ENCODE peak calls at places on chromosomes 7 and 10, in four cellular contexts. One of them, this sample, is unnamed.

GRCh38 chr7:95405800-95406199 is 9.6 kb upstream of the PON3 start:
- DNase-seq in left lung: no peak
- DNase-seq in lower lobe of right lung: no peak
- DNase-seq in GM20000: no peak
- DNase-seq in this sample: no peak

GRCh38 chr7:5766321-5766761 is 15.1 kb downstream of the RNF216 start:
- DNase-seq in left lung: no peak
- DNase-seq in lower lobe of right lung: no peak
- DNase-seq in GM20000: no peak
- DNase-seq in this sample: no peak

GRCh38 chr10:112365014-112365432 is 8.9 kb upstream of the ACSL5 start:
- DNase-seq in left lung: no peak
- DNase-seq in lower lobe of right lung: no peak
- DNase-seq in GM20000: no peak
- DNase-seq in this sample: no peak

GRCh38 chr7:112985377-112985987 is 101.1 kb downstream of the GPR85 start:
- DNase-seq in left lung: no peak
- DNase-seq in lower lobe of right lung: no peak
- DNase-seq in GM20000: no peak
- DNase-seq in this sample: no peak

GRCh38 chr7:617614-618538 is 98.2 kb upstream of the PDGFA start:
- DNase-seq in left lung: peak; percentile 60
- DNase-seq in lower lobe of right lung: no peak
- DNase-seq in GM20000: no peak
- DNase-seq in this sample: no peak

GRCh38 chr10:5556576-5556975 is 31.8 kb downstream of the CALML3 start:
- DNase-seq in left lung: peak; percentile 64
- DNase-seq in lower lobe of right lung: peak; percentile 26
- DNase-seq in GM20000: no peak
- DNase-seq in this sample: no peak

GRCh38 chr10:36489181-36489927 is 636.0 kb upstream of the ANKRD30A start:
- DNase-seq in left lung: no peak
- DNase-seq in lower lobe of right lung: no peak
- DNase-seq in GM20000: no peak
- DNase-seq in this sample: no peak

GRCh38 chr7:55279080-55279845 is 85.9 kb upstream of the LANCL2 start:
- DNase-seq in left lung: no peak
- DNase-seq in lower lobe of right lung: no peak
- DNase-seq in GM20000: peak; percentile 1
- DNase-seq in this sample: no peak

GRCh38 chr7:155685791-155686160 is 41.3 kb downstream of the RBM33 start:
- DNase-seq in left lung: no peak
- DNase-seq in lower lobe of right lung: no peak
- DNase-seq in GM20000: no peak
- DNase-seq in this sample: no peak

GRCh38 chr7:32164341-32164996 is 94.3 kb upstream of the PDE1C start:
- DNase-seq in left lung: no peak
- DNase-seq in lower lobe of right lung: no peak
- DNase-seq in GM20000: no peak
- DNase-seq in this sample: no peak

GRCh38 chr10:77925795-77926565 is 575 bp downstream of the DLG5 start:
- DNase-seq in left lung: peak; percentile 86
- DNase-seq in lower lobe of right lung: peak; percentile 72
- DNase-seq in GM20000: peak; percentile 77
- DNase-seq in this sample: peak; percentile 56

GRCh38 chr10:93199221-93199681 is 125.6 kb downstream of the CYP26A1 start:
- DNase-seq in left lung: no peak
- DNase-seq in lower lobe of right lung: peak; percentile 73
- DNase-seq in GM20000: no peak
- DNase-seq in this sample: no peak

GRCh38 chr10:86963341-86963919 is 4.9 kb upstream of the ADIRF start:
- DNase-seq in left lung: no peak
- DNase-seq in lower lobe of right lung: no peak
- DNase-seq in GM20000: no peak
- DNase-seq in this sample: no peak

GRCh38 chr7:44213872-44214595 is 13.3 kb downstream of the YKT6 start:
- DNase-seq in left lung: no peak
- DNase-seq in lower lobe of right lung: no peak
- DNase-seq in GM20000: peak; percentile 78
- DNase-seq in this sample: peak; percentile 72

GRCh38 chr7:119281181-119281846 is 991.7 kb upstream of the KCND2 start:
- DNase-seq in left lung: no peak
- DNase-seq in lower lobe of right lung: no peak
- DNase-seq in GM20000: no peak
- DNase-seq in this sample: no peak

GRCh38 chr10:5547934-5548660 is 23.3 kb downstream of the CALML3 start:
- DNase-seq in left lung: peak; percentile 83
- DNase-seq in lower lobe of right lung: peak; percentile 81
- DNase-seq in GM20000: no peak
- DNase-seq in this sample: no peak

GRCh38 chr7:127908430-127909258 is 122.6 kb downstream of the LRRC4 start:
- DNase-seq in left lung: no peak
- DNase-seq in lower lobe of right lung: no peak
- DNase-seq in GM20000: no peak
- DNase-seq in this sample: no peak

GRCh38 chr7:134991469-134992339 is 5.4 kb downstream of the AGBL3 start:
- DNase-seq in left lung: no peak
- DNase-seq in lower lobe of right lung: no peak
- DNase-seq in GM20000: no peak
- DNase-seq in this sample: no peak

GRCh38 chr10:46528675-46529615 is 27.5 kb downstream of the GPRIN2 start:
- DNase-seq in left lung: peak; percentile 64
- DNase-seq in lower lobe of right lung: peak; percentile 47
- DNase-seq in GM20000: no peak
- DNase-seq in this sample: no peak

GRCh38 chr7:84813376-84813775 is 373.5 kb downstream of the SEMA3D start:
- DNase-seq in left lung: no peak
- DNase-seq in lower lobe of right lung: no peak
- DNase-seq in GM20000: no peak
- DNase-seq in this sample: no peak

GRCh38 chr7:77797734-77798393 is 370 bp downstream of the TMEM60 start:
- DNase-seq in left lung: peak; percentile 84
- DNase-seq in lower lobe of right lung: no peak
- DNase-seq in GM20000: no peak
- DNase-seq in this sample: no peak

GRCh38 chr10:117865945-117866344 is 180.8 kb downstream of the RAB11FIP2 start:
- DNase-seq in left lung: no peak
- DNase-seq in lower lobe of right lung: no peak
- DNase-seq in GM20000: no peak
- DNase-seq in this sample: no peak

GRCh38 chr10:117860135-117860534 is 186.6 kb downstream of the RAB11FIP2 start:
- DNase-seq in left lung: no peak
- DNase-seq in lower lobe of right lung: no peak
- DNase-seq in GM20000: no peak
- DNase-seq in this sample: no peak

GRCh38 chr10:117860823-117861222 is 185.9 kb downstream of the RAB11FIP2 start:
- DNase-seq in left lung: no peak
- DNase-seq in lower lobe of right lung: no peak
- DNase-seq in GM20000: peak; percentile 32
- DNase-seq in this sample: peak; percentile 29
- TF ChIP-seq CTCF in left lung: no peak
- TF ChIP-seq CTCF in lower lobe of right lung: no peak
- TF ChIP-seq CTCF in GM20000: no peak
- TF ChIP-seq CTCF in this sample: peak; percentile 17

DNA sequence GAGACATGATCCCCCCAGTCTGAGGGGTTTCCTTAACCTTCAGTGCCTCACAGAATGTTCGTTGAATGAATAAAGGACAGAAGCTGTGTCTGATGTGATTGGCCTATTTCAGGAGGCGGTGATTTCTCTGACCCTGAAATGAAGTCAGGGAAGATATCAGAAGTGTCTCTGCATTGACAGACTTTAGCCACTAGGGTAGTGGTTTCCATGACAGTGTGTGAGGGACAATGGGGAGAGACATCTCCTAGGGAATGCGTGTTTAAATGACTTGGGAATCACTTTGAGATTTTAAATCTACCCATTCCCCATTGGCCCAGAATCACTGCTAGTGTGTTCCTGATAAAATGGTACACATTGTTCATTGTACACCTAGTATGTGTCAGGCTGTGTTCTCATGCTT is 132.0 kb downstream of the CFAP58 start:
- DNase-seq in left lung: no peak
- DNase-seq in lower lobe of right lung: no peak
- DNase-seq in GM20000: no peak
- DNase-seq in this sample: no peak
- TF ChIP-seq CTCF in left lung: no peak
- TF ChIP-seq CTCF in lower lobe of right lung: no peak
- TF ChIP-seq CTCF in GM20000: no peak
- TF ChIP-seq CTCF in this sample: no peak

GRCh38 chr7:39414669-39415035 is 151.6 kb upstream of the YAE1 start:
- DNase-seq in left lung: no peak
- DNase-seq in lower lobe of right lung: no peak
- DNase-seq in GM20000: peak; percentile 10
- DNase-seq in this sample: no peak

GRCh38 chr7:39415091-39415820 is 150.9 kb upstream of the YAE1 start:
- DNase-seq in left lung: no peak
- DNase-seq in lower lobe of right lung: no peak
- DNase-seq in GM20000: no peak
- DNase-seq in this sample: no peak

GRCh38 chr7:39410582-39410981 is 155.6 kb upstream of the YAE1 start:
- DNase-seq in left lung: no peak
- DNase-seq in lower lobe of right lung: no peak
- DNase-seq in GM20000: no peak
- DNase-seq in this sample: no peak

GRCh38 chr7:39416866-39417265 is 149.3 kb upstream of the YAE1 start:
- DNase-seq in left lung: no peak
- DNase-seq in lower lobe of right lung: no peak
- DNase-seq in GM20000: no peak
- DNase-seq in this sample: no peak

DNA sequence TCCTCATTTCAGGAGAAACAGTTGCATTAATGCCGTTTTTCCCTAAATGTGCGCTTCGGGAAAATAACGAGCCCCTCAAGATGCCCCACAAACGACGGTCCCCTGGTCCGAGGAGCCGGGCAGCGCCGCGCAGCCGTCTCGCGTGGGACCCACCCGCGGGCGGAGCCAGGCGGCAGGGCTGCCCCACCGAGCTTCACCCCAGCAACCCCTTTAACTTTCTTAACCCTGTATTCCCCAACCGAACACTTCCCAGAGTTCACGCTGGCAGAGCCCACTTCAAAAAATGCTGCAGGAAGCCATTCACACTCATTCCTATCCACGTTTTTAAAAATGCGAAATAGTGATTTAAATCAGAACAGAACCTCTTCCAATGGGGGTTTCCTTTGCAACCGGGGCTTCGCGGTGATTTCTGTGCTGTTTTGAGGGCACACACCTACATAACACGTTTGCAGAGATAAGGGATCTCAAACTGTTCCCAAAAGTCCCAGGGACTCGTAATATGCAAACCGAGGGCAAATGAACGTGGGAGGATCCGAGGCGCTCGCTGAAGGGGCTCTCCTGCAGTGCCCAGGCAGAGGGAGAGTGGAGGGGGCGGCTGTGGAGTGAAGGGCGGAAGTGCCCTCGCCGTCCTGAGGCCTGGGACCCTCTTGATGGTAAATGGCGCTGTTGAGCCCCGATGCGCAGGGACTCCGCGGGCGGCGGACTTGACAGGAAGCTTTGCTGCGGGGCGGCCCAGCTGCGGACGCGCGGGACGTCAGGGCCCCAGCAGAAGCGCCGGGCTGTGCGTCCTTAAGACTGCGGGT is 152.1 kb upstream of the YAE1 start:
- DNase-seq in left lung: peak; percentile 87
- DNase-seq in lower lobe of right lung: peak; percentile 61
- DNase-seq in GM20000: peak; percentile 71
- DNase-seq in this sample: peak; percentile 55
- TF ChIP-seq CTCF in left lung: no peak
- TF ChIP-seq CTCF in lower lobe of right lung: no peak
- TF ChIP-seq CTCF in GM20000: no peak
- TF ChIP-seq CTCF in this sample: peak; percentile 17

GRCh38 chr7:23808421-23808820 is 98.4 kb downstream of the STK31 start:
- DNase-seq in left lung: no peak
- DNase-seq in lower lobe of right lung: no peak
- DNase-seq in GM20000: no peak
- DNase-seq in this sample: no peak

GRCh38 chr7:23810099-23810498 is 100.1 kb downstream of the STK31 start:
- DNase-seq in left lung: no peak
- DNase-seq in lower lobe of right lung: no peak
- DNase-seq in GM20000: no peak
- DNase-seq in this sample: no peak

GRCh38 chr7:23811540-23811939 is 101.5 kb downstream of the STK31 start:
- DNase-seq in left lung: no peak
- DNase-seq in lower lobe of right lung: no peak
- DNase-seq in GM20000: no peak
- DNase-seq in this sample: no peak
- TF ChIP-seq CTCF in left lung: peak; percentile 10
- TF ChIP-seq CTCF in lower lobe of right lung: no peak
- TF ChIP-seq CTCF in GM20000: no peak
- TF ChIP-seq CTCF in this sample: no peak

DNA sequence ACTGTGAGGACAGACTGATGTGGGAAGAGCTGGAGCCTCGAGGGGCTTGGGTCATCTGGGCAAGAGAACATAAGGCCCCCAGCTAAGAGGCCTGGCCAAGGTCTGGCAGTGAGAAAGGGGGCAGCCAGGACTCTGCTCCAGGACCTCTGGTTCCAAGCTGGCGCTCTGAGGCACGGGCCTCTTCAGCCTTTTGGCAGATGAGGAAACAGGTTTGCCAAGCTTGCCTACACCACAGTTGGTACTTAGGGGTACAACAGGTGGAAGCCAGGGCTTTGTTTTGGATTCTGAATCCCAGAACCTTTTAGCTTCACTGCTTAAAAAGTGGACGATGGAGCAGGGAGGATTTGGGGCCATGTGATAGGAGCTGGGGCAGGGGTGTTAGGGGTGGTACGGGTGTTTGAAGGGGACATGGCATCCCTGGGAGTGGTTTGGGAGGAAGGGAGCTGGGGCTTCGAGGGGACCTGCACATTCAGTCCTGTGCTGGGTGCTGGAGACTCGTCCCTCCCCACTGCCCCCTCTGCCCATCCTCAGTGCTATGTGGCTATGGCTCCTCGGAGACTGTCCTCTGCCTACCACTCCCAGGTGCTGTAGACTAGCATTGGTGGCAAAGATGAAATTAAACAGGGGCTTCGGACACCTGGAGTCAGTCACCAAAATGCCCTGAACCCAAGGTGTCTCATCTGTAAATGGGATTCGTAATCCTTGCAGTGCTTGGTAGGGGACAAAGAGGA is 30.3 kb downstream of the ZNF775 start:
- DNase-seq in left lung: peak; percentile 25
- DNase-seq in lower lobe of right lung: no peak
- DNase-seq in GM20000: no peak
- DNase-seq in this sample: no peak
- TF ChIP-seq CTCF in left lung: no peak
- TF ChIP-seq CTCF in lower lobe of right lung: no peak
- TF ChIP-seq CTCF in GM20000: no peak
- TF ChIP-seq CTCF in this sample: no peak

DNA sequence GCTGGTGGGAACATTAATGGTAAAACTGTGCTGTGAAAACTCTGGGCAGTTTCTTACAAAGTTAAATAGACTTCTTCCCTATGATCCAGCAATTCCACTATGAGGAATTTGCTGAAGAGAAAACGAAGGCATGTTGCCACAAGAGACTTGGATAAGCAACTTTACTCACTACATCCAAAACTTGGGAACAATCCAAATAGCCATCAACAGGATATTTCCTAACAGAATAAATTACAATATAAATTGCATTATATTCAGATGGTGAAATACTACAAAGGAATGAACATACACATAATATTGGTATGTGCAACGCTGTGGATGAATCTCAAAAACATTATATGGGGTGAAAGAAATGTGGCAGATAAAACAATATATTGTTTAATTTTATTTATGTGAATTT is 21.4 kb upstream of the MKI67 start:
- DNase-seq in left lung: no peak
- DNase-seq in lower lobe of right lung: no peak
- DNase-seq in GM20000: no peak
- DNase-seq in this sample: no peak
- TF ChIP-seq CTCF in left lung: no peak
- TF ChIP-seq CTCF in lower lobe of right lung: no peak
- TF ChIP-seq CTCF in GM20000: no peak
- TF ChIP-seq CTCF in this sample: no peak

This sample was measured in GM10248.